ENCODE peak calls at places on chromosomes 6 and 20, in ten cellular contexts. One of them, this sample, is unnamed.

GRCh38 chr20:4060054-4060795 is 44.9 kb upstream of the RNF24 start:
- DNase-seq in Peyer's patch: no peak
- DNase-seq in OCI-LY7: no peak
- DNase-seq in AG10803: no peak
- DNase-seq in IMR-90: no peak
- DNase-seq in left lung: peak; percentile 90
- DNase-seq in HFF-Myc: no peak
- DNase-seq in lower lobe of right lung: peak; percentile 90
- DNase-seq in mammary epithelial cell: no peak
- DNase-seq in GM12865: peak; percentile 71
- DNase-seq in this sample: no peak

GRCh38 chr6:18823782-18824386 is 436.7 kb downstream of the RNF144B start:
- DNase-seq in Peyer's patch: no peak
- DNase-seq in OCI-LY7: peak; percentile 77
- DNase-seq in AG10803: peak; percentile 0
- DNase-seq in IMR-90: peak; percentile 1
- DNase-seq in left lung: no peak
- DNase-seq in HFF-Myc: peak; percentile 14
- DNase-seq in lower lobe of right lung: no peak
- DNase-seq in mammary epithelial cell: peak; percentile 28
- DNase-seq in GM12865: peak; percentile 64
- DNase-seq in this sample: peak; percentile 0

GRCh38 chr6:9621276-9621675 is 793.6 kb downstream of the TFAP2A start:
- DNase-seq in Peyer's patch: no peak
- DNase-seq in OCI-LY7: no peak
- DNase-seq in AG10803: peak; percentile 29
- DNase-seq in IMR-90: peak; percentile 59
- DNase-seq in left lung: no peak
- DNase-seq in HFF-Myc: no peak
- DNase-seq in lower lobe of right lung: no peak
- DNase-seq in mammary epithelial cell: peak; percentile 78
- DNase-seq in GM12865: no peak
- DNase-seq in this sample: no peak

GRCh38 chr6:64505312-64505711 is 869.7 kb downstream of the PHF3 start:
- DNase-seq in Peyer's patch: no peak
- DNase-seq in OCI-LY7: peak; percentile 33
- DNase-seq in AG10803: no peak
- DNase-seq in IMR-90: no peak
- DNase-seq in left lung: peak; percentile 29
- DNase-seq in HFF-Myc: no peak
- DNase-seq in lower lobe of right lung: no peak
- DNase-seq in mammary epithelial cell: no peak
- DNase-seq in GM12865: peak; percentile 40
- DNase-seq in this sample: no peak

GRCh38 chr6:152948150-152948768 is 34.6 kb downstream of the FBXO5 start:
- DNase-seq in Peyer's patch: no peak
- DNase-seq in OCI-LY7: peak; percentile 53
- DNase-seq in AG10803: peak; percentile 48
- DNase-seq in IMR-90: peak; percentile 52
- DNase-seq in left lung: no peak
- DNase-seq in HFF-Myc: peak; percentile 22
- DNase-seq in lower lobe of right lung: no peak
- DNase-seq in mammary epithelial cell: peak; percentile 26
- DNase-seq in GM12865: peak; percentile 45
- DNase-seq in this sample: peak; percentile 25

GRCh38 chr20:61932199-61932592 is 133.5 kb downstream of the TAF4 start:
- DNase-seq in Peyer's patch: no peak
- DNase-seq in OCI-LY7: no peak
- DNase-seq in AG10803: no peak
- DNase-seq in IMR-90: no peak
- DNase-seq in left lung: no peak
- DNase-seq in HFF-Myc: no peak
- DNase-seq in lower lobe of right lung: peak; percentile 10
- DNase-seq in mammary epithelial cell: no peak
- DNase-seq in GM12865: no peak
- DNase-seq in this sample: no peak

GRCh38 chr6:5617179-5617578 is 355.9 kb downstream of the FARS2 start:
- DNase-seq in Peyer's patch: no peak
- DNase-seq in OCI-LY7: no peak
- DNase-seq in AG10803: no peak
- DNase-seq in IMR-90: no peak
- DNase-seq in left lung: no peak
- DNase-seq in HFF-Myc: no peak
- DNase-seq in lower lobe of right lung: no peak
- DNase-seq in mammary epithelial cell: no peak
- DNase-seq in GM12865: no peak
- DNase-seq in this sample: no peak

GRCh38 chr6:126937426-126937825 is 181.0 kb upstream of the RSPO3 start:
- DNase-seq in Peyer's patch: no peak
- DNase-seq in OCI-LY7: no peak
- DNase-seq in AG10803: peak; percentile 25
- DNase-seq in IMR-90: no peak
- DNase-seq in left lung: no peak
- DNase-seq in HFF-Myc: no peak
- DNase-seq in lower lobe of right lung: no peak
- DNase-seq in mammary epithelial cell: no peak
- DNase-seq in GM12865: no peak
- DNase-seq in this sample: no peak

GRCh38 chr20:4563534-4563933 is 158.2 kb upstream of the PRND start:
- DNase-seq in Peyer's patch: no peak
- DNase-seq in OCI-LY7: no peak
- DNase-seq in AG10803: peak; percentile 75
- DNase-seq in IMR-90: peak; percentile 80
- DNase-seq in left lung: no peak
- DNase-seq in HFF-Myc: peak; percentile 43
- DNase-seq in lower lobe of right lung: no peak
- DNase-seq in mammary epithelial cell: peak; percentile 68
- DNase-seq in GM12865: peak; percentile 33
- DNase-seq in this sample: peak; percentile 75

GRCh38 chr20:15162061-15162740 is 824.8 kb upstream of the FLRT3 start:
- DNase-seq in Peyer's patch: no peak
- DNase-seq in OCI-LY7: no peak
- DNase-seq in AG10803: no peak
- DNase-seq in IMR-90: no peak
- DNase-seq in left lung: no peak
- DNase-seq in HFF-Myc: no peak
- DNase-seq in lower lobe of right lung: no peak
- DNase-seq in mammary epithelial cell: no peak
- DNase-seq in GM12865: peak; percentile 67
- DNase-seq in this sample: no peak

GRCh38 chr6:27631614-27631925 is 158.7 kb upstream of the ZNF184 start:
- DNase-seq in Peyer's patch: no peak
- DNase-seq in OCI-LY7: no peak
- DNase-seq in AG10803: no peak
- DNase-seq in IMR-90: no peak
- DNase-seq in left lung: no peak
- DNase-seq in HFF-Myc: no peak
- DNase-seq in lower lobe of right lung: no peak
- DNase-seq in mammary epithelial cell: no peak
- DNase-seq in GM12865: no peak
- DNase-seq in this sample: no peak

GRCh38 chr6:27630727-27631613 is 158.1 kb upstream of the ZNF184 start:
- DNase-seq in Peyer's patch: no peak
- DNase-seq in OCI-LY7: no peak
- DNase-seq in AG10803: no peak
- DNase-seq in IMR-90: peak; percentile 47
- DNase-seq in left lung: peak; percentile 80
- DNase-seq in HFF-Myc: no peak
- DNase-seq in lower lobe of right lung: no peak
- DNase-seq in mammary epithelial cell: peak; percentile 79
- DNase-seq in GM12865: peak; percentile 82
- DNase-seq in this sample: peak; percentile 67
- TF ChIP-seq CTCF in Peyer's patch: no peak
- TF ChIP-seq CTCF in OCI-LY7: no peak
- TF ChIP-seq CTCF in AG10803: no peak
- TF ChIP-seq CTCF in IMR-90: no peak
- TF ChIP-seq CTCF in left lung: no peak
- TF ChIP-seq CTCF in HFF-Myc: peak; percentile 15
- TF ChIP-seq CTCF in lower lobe of right lung: no peak
- TF ChIP-seq CTCF in mammary epithelial cell: no peak
- TF ChIP-seq CTCF in GM12865: no peak
- TF ChIP-seq CTCF in this sample: no peak

GRCh38 chr6:111483736-111484654 is 977 bp upstream of the REV3L start:
- DNase-seq in Peyer's patch: peak; percentile 88
- DNase-seq in OCI-LY7: peak; percentile 90
- DNase-seq in AG10803: peak; percentile 99
- DNase-seq in IMR-90: peak; percentile 97
- DNase-seq in left lung: peak; percentile 96
- DNase-seq in HFF-Myc: peak; percentile 84
- DNase-seq in lower lobe of right lung: peak; percentile 96
- DNase-seq in mammary epithelial cell: peak; percentile 91
- DNase-seq in GM12865: peak; percentile 97
- DNase-seq in this sample: peak; percentile 97

GRCh38 chr6:111486921-111487320 is 3.9 kb upstream of the REV3L start:
- DNase-seq in Peyer's patch: no peak
- DNase-seq in OCI-LY7: no peak
- DNase-seq in AG10803: no peak
- DNase-seq in IMR-90: no peak
- DNase-seq in left lung: no peak
- DNase-seq in HFF-Myc: no peak
- DNase-seq in lower lobe of right lung: no peak
- DNase-seq in mammary epithelial cell: peak; percentile 24
- DNase-seq in GM12865: no peak
- DNase-seq in this sample: no peak

GRCh38 chr6:111484655-111484974 is 1.6 kb upstream of the REV3L start:
- DNase-seq in Peyer's patch: no peak
- DNase-seq in OCI-LY7: peak; percentile 56
- DNase-seq in AG10803: no peak
- DNase-seq in IMR-90: peak; percentile 11
- DNase-seq in left lung: no peak
- DNase-seq in HFF-Myc: no peak
- DNase-seq in lower lobe of right lung: no peak
- DNase-seq in mammary epithelial cell: no peak
- DNase-seq in GM12865: peak; percentile 61
- DNase-seq in this sample: no peak

GRCh38 chr6:111486475-111486874 is 3.5 kb upstream of the REV3L start:
- DNase-seq in Peyer's patch: no peak
- DNase-seq in OCI-LY7: no peak
- DNase-seq in AG10803: no peak
- DNase-seq in IMR-90: no peak
- DNase-seq in left lung: no peak
- DNase-seq in HFF-Myc: no peak
- DNase-seq in lower lobe of right lung: no peak
- DNase-seq in mammary epithelial cell: no peak
- DNase-seq in GM12865: no peak
- DNase-seq in this sample: no peak

GRCh38 chr6:111485316-111485715 is 2.3 kb upstream of the REV3L start:
- DNase-seq in Peyer's patch: no peak
- DNase-seq in OCI-LY7: no peak
- DNase-seq in AG10803: peak; percentile 52
- DNase-seq in IMR-90: peak; percentile 29
- DNase-seq in left lung: no peak
- DNase-seq in HFF-Myc: no peak
- DNase-seq in lower lobe of right lung: no peak
- DNase-seq in mammary epithelial cell: no peak
- DNase-seq in GM12865: no peak
- DNase-seq in this sample: no peak
- H3K4me3 ChIP-seq in Peyer's patch: no peak overlapping the region
- H3K4me3 ChIP-seq in OCI-LY7: peak overlapping the region; percentile 90
- H3K4me3 ChIP-seq in AG10803: peak overlapping the region; percentile 2
- H3K4me3 ChIP-seq in IMR-90: no peak overlapping the region
- H3K4me3 ChIP-seq in left lung: peak overlapping the region; percentile 88
- H3K4me3 ChIP-seq in HFF-Myc: peak overlapping the region; percentile 91
- H3K4me3 ChIP-seq in lower lobe of right lung: no peak overlapping the region
- H3K4me3 ChIP-seq in mammary epithelial cell: no peak overlapping the region
- H3K4me3 ChIP-seq in GM12865: peak overlapping the region; percentile 95
- H3K4me3 ChIP-seq in this sample: no peak overlapping the region

GRCh38 chr6:149935246-149935645 is 6.6 kb upstream of the ULBP2 start:
- DNase-seq in Peyer's patch: no peak
- DNase-seq in OCI-LY7: no peak
- DNase-seq in AG10803: peak; percentile 25
- DNase-seq in IMR-90: peak; percentile 34
- DNase-seq in left lung: no peak
- DNase-seq in HFF-Myc: no peak
- DNase-seq in lower lobe of right lung: no peak
- DNase-seq in mammary epithelial cell: peak; percentile 50
- DNase-seq in GM12865: no peak
- DNase-seq in this sample: no peak

GRCh38 chr6:149931501-149931900 is 8.6 kb upstream of the RAET1G start:
- DNase-seq in Peyer's patch: no peak
- DNase-seq in OCI-LY7: no peak
- DNase-seq in AG10803: no peak
- DNase-seq in IMR-90: no peak
- DNase-seq in left lung: no peak
- DNase-seq in HFF-Myc: no peak
- DNase-seq in lower lobe of right lung: no peak
- DNase-seq in mammary epithelial cell: no peak
- DNase-seq in GM12865: no peak
- DNase-seq in this sample: no peak

GRCh38 chr6:149933036-149933435 is 8.8 kb upstream of the ULBP2 start:
- DNase-seq in Peyer's patch: no peak
- DNase-seq in OCI-LY7: no peak
- DNase-seq in AG10803: no peak
- DNase-seq in IMR-90: no peak
- DNase-seq in left lung: no peak
- DNase-seq in HFF-Myc: no peak
- DNase-seq in lower lobe of right lung: no peak
- DNase-seq in mammary epithelial cell: no peak
- DNase-seq in GM12865: no peak
- DNase-seq in this sample: no peak

GRCh38 chr6:149934249-149935156 is 7.3 kb upstream of the ULBP2 start:
- DNase-seq in Peyer's patch: peak; percentile 64
- DNase-seq in OCI-LY7: peak; percentile 78
- DNase-seq in AG10803: peak; percentile 70
- DNase-seq in IMR-90: peak; percentile 77
- DNase-seq in left lung: no peak
- DNase-seq in HFF-Myc: peak; percentile 45
- DNase-seq in lower lobe of right lung: no peak
- DNase-seq in mammary epithelial cell: peak; percentile 56
- DNase-seq in GM12865: peak; percentile 70
- DNase-seq in this sample: peak; percentile 86

DNA sequence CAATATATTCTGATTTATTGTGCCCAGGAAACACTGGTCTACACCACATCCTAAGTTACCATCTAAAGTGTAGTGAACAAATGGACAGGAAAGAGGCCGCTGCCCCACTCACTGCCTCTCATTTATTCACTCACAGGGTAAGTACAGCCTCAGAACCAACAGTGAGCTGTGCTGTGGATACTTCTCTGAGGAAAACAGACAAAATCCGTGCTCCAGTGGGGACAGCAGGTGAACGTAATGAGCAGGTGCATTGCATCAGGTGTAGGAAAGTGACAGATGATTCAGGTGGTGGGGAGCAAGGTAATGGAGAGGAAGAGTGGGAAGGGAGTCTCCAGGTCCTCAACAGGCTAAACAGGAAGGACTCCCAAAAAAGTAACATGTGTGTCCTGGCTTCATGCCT is 8.4 kb upstream of the ULBP2 start:
- DNase-seq in Peyer's patch: no peak
- DNase-seq in OCI-LY7: no peak
- DNase-seq in AG10803: no peak
- DNase-seq in IMR-90: no peak
- DNase-seq in left lung: no peak
- DNase-seq in HFF-Myc: no peak
- DNase-seq in lower lobe of right lung: no peak
- DNase-seq in mammary epithelial cell: no peak
- DNase-seq in GM12865: no peak
- DNase-seq in this sample: no peak
- TF ChIP-seq CTCF in Peyer's patch: no peak
- TF ChIP-seq CTCF in OCI-LY7: no peak
- TF ChIP-seq CTCF in AG10803: no peak
- TF ChIP-seq CTCF in IMR-90: no peak
- TF ChIP-seq CTCF in left lung: no peak
- TF ChIP-seq CTCF in HFF-Myc: no peak
- TF ChIP-seq CTCF in lower lobe of right lung: no peak
- TF ChIP-seq CTCF in mammary epithelial cell: no peak
- TF ChIP-seq CTCF in GM12865: no peak
- TF ChIP-seq CTCF in this sample: no peak

GRCh38 chr6:119034827-119035458 is 43.5 kb downstream of the FAM184A start:
- DNase-seq in Peyer's patch: no peak
- DNase-seq in OCI-LY7: no peak
- DNase-seq in AG10803: no peak
- DNase-seq in IMR-90: no peak
- DNase-seq in left lung: no peak
- DNase-seq in HFF-Myc: no peak
- DNase-seq in lower lobe of right lung: no peak
- DNase-seq in mammary epithelial cell: no peak
- DNase-seq in GM12865: no peak
- DNase-seq in this sample: peak; percentile 48
- H3K4me3 ChIP-seq in Peyer's patch: no peak overlapping the region
- H3K4me3 ChIP-seq in OCI-LY7: no peak overlapping the region
- H3K4me3 ChIP-seq in AG10803: no peak overlapping the region
- H3K4me3 ChIP-seq in IMR-90: no peak overlapping the region
- H3K4me3 ChIP-seq in left lung: no peak overlapping the region
- H3K4me3 ChIP-seq in HFF-Myc: no peak overlapping the region
- H3K4me3 ChIP-seq in lower lobe of right lung: no peak overlapping the region
- H3K4me3 ChIP-seq in mammary epithelial cell: no peak overlapping the region
- H3K4me3 ChIP-seq in GM12865: no peak overlapping the region
- H3K4me3 ChIP-seq in this sample: no peak overlapping the region

This sample was measured in foreskin fibroblast.